ENCODE peak calls at places on chromosomes 13 and 19, in four cellular contexts. Q is PC-3, I is hepatocyte, M is neural progenitor cell. B is an unnamed sample.
A peak's percentile ranks its signal among the peaks of the same experiment; 100 is the strongest.

GRCh38 chr13:49998714-49999624 is 2.1 kb downstream of the TRIM13 start:
- DNase-seq in Q (no peak), M (no peak), I (no peak), B (no peak)

GRCh38 chr19:5987077-5987818 is 9.3 kb upstream of the RANBP3 start:
- DNase-seq in Q (peak; percentile 96), M (peak; percentile 87), I (peak; percentile 93), B (peak; percentile 62)

GRCh38 chr13:53782400-53783030 is 753.9 kb downstream of the OLFM4 start:
- DNase-seq in I (peak; percentile 83), Q (peak; percentile 67), M (peak; percentile 78), B (peak; percentile 26)

GRCh38 chr19:33819875-33820781 is 23.5 kb downstream of the KCTD15 start:
- DNase-seq in Q (peak; percentile 85), I (peak; percentile 74), M (peak; percentile 80), B (peak; percentile 66)

GRCh38 chr19:50922316-50922853 is 11.2 kb upstream of the KLK4 start:
- DNase-seq in Q (peak; percentile 96), I (peak; percentile 91), M (peak; percentile 91), B (peak; percentile 46)

GRCh38 chr19:12834418-12834943 is at the start of gene RTBDN:
- DNase-seq in Q (peak; percentile 35), M (peak; percentile 50), I (no peak), B (no peak)

GRCh38 chr19:49680473-49681351 is 3.6 kb downstream of the PRMT1 start:
- DNase-seq in I (peak; percentile 96), Q (peak; percentile 93), M (peak; percentile 99), B (peak; percentile 61)

GRCh38 chr19:30752876-30753275 is 380.7 kb downstream of the ZNF536 start:
- DNase-seq in I (no peak), Q (no peak), M (no peak), B (no peak)

GRCh38 chr19:57141699-57142098 is 3.3 kb downstream of the ZIM3 start:
- DNase-seq in Q (no peak), I (no peak), M (no peak), B (no peak)

GRCh38 chr13:40190656-40191100 is 475.8 kb downstream of the FOXO1 start:
- DNase-seq in M (peak; percentile 75), Q (peak; percentile 33), I (peak; percentile 86), B (peak; percentile 89)

GRCh38 chr19:422213-422916 is 13.4 kb upstream of the C2CD4C start:
- DNase-seq in Q (no peak), I (no peak), M (no peak), B (no peak)

GRCh38 chr13:111474136-111475002 is 153.9 kb downstream of the TEX29 start:
- DNase-seq in Q (peak; percentile 55), M (peak; percentile 74), I (peak; percentile 66), B (peak; percentile 57)

GRCh38 chr13:66313408-66313807 is 916.7 kb downstream of the PCDH9 start:
- DNase-seq in I (no peak), M (no peak), Q (peak; percentile 9), B (peak; percentile 47)

GRCh38 chr19:54014920-54015560 is 23.6 kb downstream of the CACNG6 start:
- DNase-seq in I (no peak), Q (no peak), M (no peak), B (no peak)

GRCh38 chr19:12495002-12495802 is 10.6 kb upstream of the ZNF709 start:
- DNase-seq in M (peak; percentile 95), Q (peak; percentile 85), I (peak; percentile 95), B (peak; percentile 84)

GRCh38 chr19:17953316-17953801 is 13.5 kb upstream of the KCNN1 start:
- DNase-seq in M (no peak), I (no peak), Q (no peak), B (no peak)

DNA sequence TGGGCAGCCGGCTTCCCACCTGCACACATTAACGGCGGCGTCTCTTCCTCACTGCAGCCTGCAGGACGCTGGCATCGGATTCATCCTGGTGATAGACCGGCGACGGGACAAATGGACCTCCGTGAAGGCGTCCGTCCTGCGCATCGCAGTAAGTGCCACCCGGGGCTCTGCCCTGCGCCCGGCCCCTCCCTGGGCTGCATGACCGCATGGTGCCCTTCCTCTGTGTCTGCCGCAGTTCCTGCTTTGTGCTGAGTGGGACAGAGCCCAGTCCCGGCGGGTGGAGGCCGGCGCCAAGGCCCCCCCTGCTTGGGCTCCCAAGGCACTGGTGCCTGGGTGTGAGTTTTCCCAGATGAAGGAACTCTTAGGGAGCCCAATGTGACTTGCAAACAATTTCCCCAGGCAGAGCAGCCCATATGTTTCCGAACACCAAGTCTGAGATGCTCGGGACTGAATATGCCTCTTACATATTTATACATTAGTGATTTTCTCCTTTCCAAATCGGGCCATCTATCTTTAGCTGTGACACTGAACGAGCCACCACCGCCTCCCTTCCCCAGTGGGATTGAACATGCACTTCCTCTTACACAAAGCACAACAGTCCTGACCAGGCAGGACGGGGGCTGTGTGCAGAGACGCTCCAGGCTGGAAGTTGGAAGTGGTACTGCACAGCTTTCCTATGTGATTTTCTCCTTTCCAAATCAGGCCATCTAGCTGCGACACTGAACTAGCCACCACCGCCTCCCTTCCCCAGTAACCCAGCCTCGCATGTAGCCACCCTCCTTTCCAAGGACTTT is 60.2 kb upstream of the F7 start:
- DNase-seq in M (no peak), I (no peak), Q (no peak), B (no peak)
- H3K4me3 ChIP-seq in M (no peak overlapping the region), I (no peak overlapping the region), Q (no peak overlapping the region), B (no peak overlapping the region)

DNA sequence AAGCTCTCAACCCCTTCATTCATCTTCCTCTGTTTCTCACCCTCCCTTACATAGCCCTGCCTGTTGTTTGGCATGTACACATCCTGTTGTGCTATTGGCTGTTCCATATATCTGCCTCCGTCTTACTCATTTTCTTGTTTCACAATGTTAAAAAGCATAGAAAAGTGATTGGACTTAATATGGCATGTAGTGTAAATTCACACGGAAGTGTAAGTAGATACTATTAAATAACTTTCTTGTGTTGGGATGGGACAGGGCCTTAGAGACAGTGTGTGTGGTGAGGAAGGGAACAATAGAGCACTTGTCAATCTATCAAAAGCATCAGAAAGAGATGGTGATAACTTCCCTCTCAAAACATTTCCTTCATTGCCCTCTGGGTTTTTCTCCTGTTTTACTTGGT is 12.3 kb downstream of the LMO7 start:
- DNase-seq in Q (no peak), M (no peak), I (no peak), B (no peak)
- H3K4me1 ChIP-seq in Q (no peaks in the 10 kb centered on the region), M (no peaks in the 10 kb centered on the region), I (no peaks in the 10 kb centered on the region), B (peaks cover 5% of the 10 kb centered on the region)

GRCh38 chr13:24301434-24301833 is 7.9 kb upstream of the C1QTNF9 start:
- DNase-seq in I (no peak), Q (no peak), M (no peak), B (no peak)

GRCh38 chr13:24306632-24307031 is 2.7 kb upstream of the C1QTNF9 start:
- DNase-seq in Q (peak; percentile 67), M (no peak), I (no peak), B (peak; percentile 39)

GRCh38 chr13:24304620-24305019 is 4.8 kb upstream of the C1QTNF9 start:
- DNase-seq in Q (no peak), M (no peak), I (no peak), B (no peak)

GRCh38 chr13:24299488-24300114 is 9.8 kb upstream of the C1QTNF9 start:
- DNase-seq in I (no peak), M (no peak), Q (no peak), B (no peak)

GRCh38 chr13:24301911-24302310 is 7.5 kb upstream of the C1QTNF9 start:
- DNase-seq in I (no peak), Q (no peak), M (no peak), B (no peak)
- TF ChIP-seq EZH2 in I (no peak), Q (no peak), M (no peak), B (no peak)

DNA sequence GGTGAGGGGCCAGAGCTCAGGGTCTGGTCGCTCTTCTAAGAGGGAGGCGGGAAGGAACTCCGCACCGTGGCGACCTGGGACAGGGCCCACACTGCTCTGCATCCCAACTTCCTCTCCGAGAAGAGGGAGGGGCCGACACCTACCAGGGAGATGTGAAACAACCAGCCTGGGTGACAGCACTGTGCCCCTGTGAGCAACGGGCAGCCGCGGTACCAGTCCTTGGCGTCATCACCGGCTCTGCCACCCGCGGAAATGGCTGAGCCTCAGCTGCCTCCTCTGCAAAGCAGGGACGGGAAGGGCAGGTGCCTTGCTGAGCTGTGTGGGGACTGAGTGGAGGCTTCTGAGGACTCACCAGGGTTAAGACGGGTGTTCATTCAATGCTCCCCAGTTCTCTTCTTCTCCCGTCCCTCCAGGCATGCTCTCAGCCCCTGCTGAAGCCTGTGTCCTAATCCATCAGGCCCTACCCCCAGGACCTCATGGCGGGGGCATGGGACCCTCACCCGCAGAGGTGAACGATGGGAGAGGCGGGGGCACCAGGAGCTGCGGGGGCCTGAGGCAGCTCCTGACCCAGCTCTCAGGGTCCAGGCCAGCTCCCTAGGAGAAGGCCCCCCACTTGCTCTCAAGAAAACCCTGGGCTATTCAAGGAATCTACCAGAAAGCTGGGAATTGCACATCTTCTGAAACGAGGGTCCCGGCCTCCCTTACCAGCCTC is 9.3 kb downstream of the ZNF787 start:
- DNase-seq in I (no peak), Q (no peak), M (peak; percentile 37), B (no peak)
- H3K4me3 ChIP-seq in I (no peak overlapping the region), Q (no peak overlapping the region), M (no peak overlapping the region), B (no peak overlapping the region)

B was measured in fibroblast of lung.